ENCODE peak calls at places on chromosome 2, in ten cellular contexts. W, L, H, K, B, M, E, T, P and Z are unnamed samples.

GRCh38 chr2:212052412-212053159 is 486.0 kb downstream of the ERBB4 start:
- DNase-seq in W (no peak), L (no peak), H (no peak), K (no peak), B (no peak), M (no peak), E (peak), T (no peak), P (no peak), Z (no peak)

GRCh38 chr2:128109243-128109642 is 18.2 kb downstream of the UGGT1 start:
- DNase-seq in W (no peak), L (no peak), H (no peak), K (no peak), B (no peak), M (no peak), E (no peak), T (no peak), P (no peak), Z (no peak)

GRCh38 chr2:95010126-95010525 is 15.4 kb upstream of the MAL start:
- DNase-seq in W (no peak), L (no peak), H (no peak), K (no peak), B (no peak), M (no peak), E (no peak), T (no peak), P (no peak), Z (no peak)

GRCh38 chr2:65349863-65350262 is 82.5 kb downstream of the SPRED2 start:
- DNase-seq in W (peak), L (peak), H (peak), K (peak), B (no peak), M (peak), E (peak), T (no peak), P (no peak), Z (peak)

GRCh38 chr2:43129676-43130547 is 96.5 kb downstream of the ZFP36L2 start:
- DNase-seq in W (no peak), L (no peak), H (no peak), K (no peak), B (no peak), M (peak), E (peak), T (no peak), P (peak), Z (peak)

GRCh38 chr2:42547014-42547413 is 21.4 kb upstream of the MTA3 start:
- DNase-seq in W (no peak), L (no peak), H (no peak), K (no peak), B (peak), M (no peak), E (no peak), T (no peak), P (peak), Z (no peak)

GRCh38 chr2:189627789-189628188 is 33.5 kb upstream of the ASNSD1 start:
- DNase-seq in W (no peak), L (no peak), H (no peak), K (no peak), B (no peak), M (no peak), E (no peak), T (no peak), P (no peak), Z (no peak)

GRCh38 chr2:96241227-96241626 is 24.6 kb downstream of the TMEM127 start:
- DNase-seq in W (no peak), L (no peak), H (no peak), K (no peak), B (no peak), M (no peak), E (no peak), T (no peak), P (no peak), Z (no peak)

GRCh38 chr2:179711375-179711774 is 150.0 kb downstream of the ZNF385B start:
- DNase-seq in W (peak), L (no peak), H (no peak), K (no peak), B (no peak), M (no peak), E (no peak), T (no peak), P (no peak), Z (no peak)

GRCh38 chr2:54902763-54903162 is 147.5 kb downstream of the RTN4 start:
- DNase-seq in W (no peak), L (no peak), H (no peak), K (no peak), B (no peak), M (no peak), E (no peak), T (no peak), P (no peak), Z (no peak)

GRCh38 chr2:212832211-212833195 is 293.9 kb upstream of the ERBB4 start:
- DNase-seq in W (no peak), L (no peak), H (no peak), K (no peak), B (no peak), M (peak), E (no peak), T (no peak), P (no peak), Z (no peak)

GRCh38 chr2:241701155-241701404 is 759 bp upstream of the ING5 start:
- DNase-seq in W (no peak), L (no peak), H (no peak), K (no peak), B (no peak), M (no peak), E (no peak), T (no peak), P (no peak), Z (no peak)

GRCh38 chr2:28717339-28717758 is 34.3 kb upstream of the PPP1CB start:
- DNase-seq in W (peak), L (peak), H (no peak), K (peak), B (no peak), M (peak), E (peak), T (no peak), P (no peak), Z (no peak)

GRCh38 chr2:46763861-46764260 is 151.7 kb downstream of the MCFD2 start:
- DNase-seq in W (no peak), L (no peak), H (no peak), K (no peak), B (no peak), M (no peak), E (no peak), T (no peak), P (no peak), Z (no peak)

GRCh38 chr2:219420687-219421086 is 2.5 kb downstream of the DES start:
- DNase-seq in W (no peak), L (no peak), H (no peak), K (no peak), B (no peak), M (no peak), E (no peak), T (no peak), P (no peak), Z (no peak)